ENCODE peak calls at places on chromosomes 2 and 18, in seven cellular contexts. Z, X, G, D, P, A and J are unnamed samples.
A peak's percentile ranks its signal among the peaks of the same experiment; 100 is the strongest.

GRCh38 chr18:51867767-51868166 is 472.2 kb upstream of the DCC start:
- DNase-seq in D (no peak), Z (no peak), A (no peak), P (no peak), X (no peak), G (no peak), J (peak; percentile 1)

GRCh38 chr2:227655454-227655853 is 11.2 kb upstream of the SCYGR5 start:
- DNase-seq in Z (peak; percentile 34), A (peak; percentile 71), G (peak; percentile 66), P (no peak), D (no peak), X (no peak), J (peak; percentile 92)

GRCh38 chr18:59996370-59996966 is 96.7 kb downstream of the PMAIP1 start:
- DNase-seq in D (peak; percentile 50), G (peak; percentile 48), Z (peak; percentile 22), P (no peak), X (peak; percentile 72), A (peak; percentile 51), J (peak; percentile 63)

GRCh38 chr2:160063895-160064577 is 1.6 kb upstream of the PLA2R1 start:
- DNase-seq in G (no peak), Z (no peak), D (no peak), A (no peak), X (no peak), P (no peak), J (no peak)

GRCh38 chr2:196176142-196176738 is 4.9 kb upstream of the STK17B start:
- DNase-seq in A (no peak), G (no peak), D (no peak), P (peak; percentile 58), Z (no peak), X (no peak), J (no peak)

GRCh38 chr18:42850174-42850766 is 265.2 kb downstream of the RIT2 start:
- DNase-seq in X (peak; percentile 80), D (no peak), Z (no peak), G (no peak), P (no peak), A (no peak), J (no peak)

GRCh38 chr2:224958466-224958857 is 83.8 kb downstream of the DOCK10 start:
- DNase-seq in G (no peak), P (no peak), Z (peak; percentile 73), A (peak; percentile 68), X (no peak), D (no peak), J (peak; percentile 83)

GRCh38 chr2:120223034-120223912 is at the start of gene TMEM185B:
- DNase-seq in A (peak; percentile 64), P (peak; percentile 77), Z (peak; percentile 55), D (peak; percentile 34), X (peak; percentile 77), G (peak; percentile 52), J (peak; percentile 86)

GRCh38 chr2:3776311-3776710 is 72.9 kb downstream of the DCDC2C start:
- DNase-seq in G (no peak), X (no peak), A (no peak), D (no peak), Z (no peak), P (no peak), J (no peak)

GRCh38 chr2:207317358-207317984 is 151.7 kb upstream of the KLF7 start:
- DNase-seq in D (no peak), Z (no peak), P (no peak), A (no peak), X (no peak), G (no peak), J (peak; percentile 65)

GRCh38 chr2:36800381-36800780 is 103.9 kb downstream of the VIT start:
- DNase-seq in P (no peak), Z (no peak), G (no peak), D (no peak), A (no peak), X (no peak), J (no peak)

GRCh38 chr18:3885209-3885792 is 435.3 kb downstream of the TGIF1 start:
- DNase-seq in D (no peak), Z (no peak), P (no peak), X (no peak), G (no peak), A (no peak), J (peak; percentile 15)

GRCh38 chr18:57210101-57210661 is 63.3 kb downstream of the BOD1L2 start:
- DNase-seq in X (no peak), G (peak; percentile 59), Z (peak; percentile 11), D (peak; percentile 43), A (peak; percentile 39), P (no peak), J (peak; percentile 81)

GRCh38 chr2:28613616-28614501 is 118.0 kb downstream of the PLB1 start:
- DNase-seq in G (no peak), Z (no peak), X (no peak), D (no peak), A (no peak), P (no peak), J (no peak)

GRCh38 chr18:31041346-31042067 is 1.0 kb downstream of the DSC3 start:
- DNase-seq in G (no peak), X (no peak), A (no peak), Z (no peak), D (no peak), P (no peak), J (no peak)

GRCh38 chr2:152347076-152347475 is 12.1 kb downstream of the FMNL2 start:
- DNase-seq in A (no peak), P (no peak), D (no peak), Z (no peak), X (no peak), G (no peak), J (peak; percentile 61)